ENCODE peak calls at places on chromosome 6, in seven cellular contexts. Q is Peyer's patch, K is adrenal gland, N is right lobe of liver, W is breast epithelium, D is GM12878, U is spleen. C is an unnamed sample.

GRCh38 chr6:30219244-30219643 is 6.0 kb upstream of the TRIM26 start:
- DNase-seq in K (peak; percentile 78), N (no peak), U (no peak), Q (peak; percentile 60), D (peak; percentile 23), W (no peak), C (peak; percentile 64)

GRCh38 chr6:20319520-20320357 is 81.9 kb upstream of the E2F3 start:
- DNase-seq in K (peak; percentile 57), N (peak; percentile 44), U (peak; percentile 97), W (no peak), D (peak; percentile 98), Q (peak; percentile 85), C (peak; percentile 40)

GRCh38 chr6:70872469-70872868 is 84.4 kb downstream of the B3GAT2 start:
- DNase-seq in K (no peak), D (no peak), Q (no peak), W (no peak), U (no peak), N (no peak), C (no peak)

GRCh38 chr6:107536183-107536582 is 46.3 kb downstream of the SOBP start:
- DNase-seq in Q (no peak), N (no peak), W (no peak), D (peak; percentile 7), U (no peak), K (no peak), C (no peak)

GRCh38 chr6:14135865-14136539 is 18.4 kb downstream of the CD83 start:
- DNase-seq in D (no peak), U (no peak), N (no peak), K (no peak), W (no peak), Q (no peak), C (no peak)

GRCh38 chr6:69383627-69384026 is 413.2 kb downstream of the LMBRD1 start:
- DNase-seq in K (no peak), W (no peak), Q (no peak), U (no peak), N (no peak), D (no peak), C (no peak)

GRCh38 chr6:155112757-155113156 is 117.6 kb downstream of the TIAM2 start:
- DNase-seq in U (no peak), N (no peak), K (no peak), W (no peak), Q (no peak), D (no peak), C (no peak)

GRCh38 chr6:4788953-4789584 is 12.9 kb downstream of the CDYL start:
- DNase-seq in D (no peak), Q (peak; percentile 61), U (peak; percentile 87), N (no peak), K (no peak), W (no peak), C (no peak)

GRCh38 chr6:13172294-13172693 is 156.0 kb downstream of the TBC1D7 start:
- DNase-seq in U (no peak), N (no peak), W (no peak), K (no peak), D (no peak), Q (no peak), C (no peak)

GRCh38 chr6:137218917-137219663 is at the start of gene IFNGR1:
- DNase-seq in U (peak; percentile 100), W (peak; percentile 96), K (peak; percentile 98), N (peak; percentile 100), D (peak; percentile 81), Q (peak; percentile 98), C (peak; percentile 98)

GRCh38 chr6:137218473-137218916 is 690 bp downstream of the IFNGR1 start:
- DNase-seq in U (no peak), N (no peak), W (peak; percentile 37), K (peak; percentile 88), D (peak; percentile 66), Q (peak; percentile 59), C (no peak)

GRCh38 chr6:137217801-137218472 is 1.2 kb downstream of the IFNGR1 start:
- DNase-seq in K (peak; percentile 67), W (no peak), D (no peak), Q (peak; percentile 64), N (no peak), U (peak; percentile 70), C (no peak)

GRCh38 chr6:137216106-137216505 is 3.1 kb downstream of the IFNGR1 start:
- DNase-seq in Q (no peak), D (no peak), K (no peak), W (no peak), U (no peak), N (no peak), C (no peak)

GRCh38 chr6:137216875-137217553 is 2.2 kb downstream of the IFNGR1 start:
- DNase-seq in Q (no peak), K (no peak), U (peak; percentile 75), D (no peak), N (peak; percentile 37), W (no peak), C (peak; percentile 46)
- TF ChIP-seq POLR2A in Q (no peak), K (no peak), U (no peak), D (peak; percentile 75), N (no peak), W (no peak), C (no peak)

DNA sequence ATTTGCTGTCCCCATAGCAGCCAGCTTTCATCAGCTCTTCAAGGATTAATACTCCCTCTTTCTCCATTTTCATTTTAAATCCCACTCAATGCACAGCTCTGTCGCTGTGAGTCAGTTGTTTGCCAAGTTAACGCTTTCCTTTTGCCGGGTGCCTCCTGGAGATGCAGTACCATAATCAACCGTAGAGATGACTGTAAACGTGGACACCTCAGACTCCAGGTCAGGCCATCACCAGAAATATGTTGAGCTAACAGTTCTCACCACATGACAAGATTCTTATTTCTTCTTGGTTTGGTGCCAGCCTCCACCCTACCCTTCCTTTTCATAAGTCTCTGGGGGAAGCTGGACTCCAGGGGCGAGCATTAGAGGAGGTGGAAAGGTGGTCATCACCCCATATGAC is 66.5 kb upstream of the TAB2 start:
- DNase-seq in K (no peak), W (no peak), Q (no peak), D (no peak), N (no peak), U (no peak), C (no peak)
- H3K27ac ChIP-seq in K (no peak overlapping the region), W (no peak overlapping the region), Q (no peak overlapping the region), D (no peak overlapping the region), N (no peak overlapping the region), U (no peak overlapping the region), C (no peak overlapping the region)

GRCh38 chr6:158854214-158855101 is 35.3 kb upstream of the EZR start:
- DNase-seq in K (no peak), U (no peak), N (no peak), D (no peak), W (no peak), Q (no peak), C (no peak)

GRCh38 chr6:158850807-158851115 is 31.6 kb upstream of the EZR start:
- DNase-seq in U (no peak), K (no peak), W (no peak), N (no peak), D (no peak), Q (no peak), C (no peak)

GRCh38 chr6:158853872-158854213 is 34.7 kb upstream of the EZR start:
- DNase-seq in K (no peak), Q (no peak), D (no peak), N (no peak), W (peak; percentile 23), U (no peak), C (no peak)

GRCh38 chr6:158852312-158853071 is 33.3 kb upstream of the EZR start:
- DNase-seq in U (no peak), W (peak; percentile 35), K (no peak), N (no peak), D (no peak), Q (no peak), C (no peak)

GRCh38 chr6:158853072-158853871 is 34.1 kb upstream of the EZR start:
- DNase-seq in Q (peak; percentile 89), D (peak; percentile 50), N (peak; percentile 57), W (peak; percentile 87), K (peak; percentile 73), U (peak; percentile 91), C (peak; percentile 93)
- TF ChIP-seq POLR2A in Q (peak; percentile 92), D (no peak), N (no peak), W (no peak), K (no peak), U (peak; percentile 24), C (peak; percentile 23)

GRCh38 chr6:21941926-21942325 is 348.4 kb downstream of the SOX4 start:
- DNase-seq in K (no peak), D (no peak), N (no peak), W (no peak), Q (no peak), U (no peak), C (no peak)
- H3K27ac ChIP-seq in K (no peak overlapping the region), D (no peak overlapping the region), N (no peak overlapping the region), W (no peak overlapping the region), Q (no peak overlapping the region), U (no peak overlapping the region), C (no peak overlapping the region)